ENCODE peak calls at places on chromosomes 6 and 20, in four cellular contexts. One of them, this sample, is unnamed.

GRCh38 chr6:91099501-91099900 is 512.6 kb upstream of the MAP3K7 start:
- DNase-seq in stromal cell of bone marrow: no peak
- DNase-seq in GDM1: no peak
- DNase-seq in stimulated activated CD8-positive, alpha-beta memory T cell treated with anti-CD3 and anti-CD28 coated beads, Interleukin-4, amount 100 ng/mL, for 24 hours: no peak
- DNase-seq in this sample: no peak

GRCh38 chr6:10449751-10450150 is 34.9 kb upstream of the TFAP2A start:
- DNase-seq in stromal cell of bone marrow: no peak
- DNase-seq in GDM1: no peak
- DNase-seq in stimulated activated CD8-positive, alpha-beta memory T cell treated with anti-CD3 and anti-CD28 coated beads, Interleukin-4, amount 100 ng/mL, for 24 hours: no peak
- DNase-seq in this sample: no peak

GRCh38 chr6:34520645-34521462 is 35.3 kb downstream of the SPDEF start:
- DNase-seq in stromal cell of bone marrow: no peak
- DNase-seq in GDM1: no peak
- DNase-seq in stimulated activated CD8-positive, alpha-beta memory T cell treated with anti-CD3 and anti-CD28 coated beads, Interleukin-4, amount 100 ng/mL, for 24 hours: no peak
- DNase-seq in this sample: no peak

GRCh38 chr6:169542491-169542890 is 159.3 kb downstream of the WDR27 start:
- DNase-seq in stromal cell of bone marrow: no peak
- DNase-seq in GDM1: no peak
- DNase-seq in stimulated activated CD8-positive, alpha-beta memory T cell treated with anti-CD3 and anti-CD28 coated beads, Interleukin-4, amount 100 ng/mL, for 24 hours: no peak
- DNase-seq in this sample: no peak

GRCh38 chr6:87397656-87398055 is 10.1 kb upstream of the CFAP206 start:
- DNase-seq in stromal cell of bone marrow: no peak
- DNase-seq in GDM1: no peak
- DNase-seq in stimulated activated CD8-positive, alpha-beta memory T cell treated with anti-CD3 and anti-CD28 coated beads, Interleukin-4, amount 100 ng/mL, for 24 hours: no peak
- DNase-seq in this sample: peak; percentile 14

GRCh38 chr6:37618916-37619605 is 78.6 kb downstream of the MDGA1 start:
- DNase-seq in stromal cell of bone marrow: no peak
- DNase-seq in GDM1: no peak
- DNase-seq in stimulated activated CD8-positive, alpha-beta memory T cell treated with anti-CD3 and anti-CD28 coated beads, Interleukin-4, amount 100 ng/mL, for 24 hours: peak; percentile 9
- DNase-seq in this sample: no peak

GRCh38 chr20:48339986-48340884 is 487.6 kb downstream of the PREX1 start:
- DNase-seq in stromal cell of bone marrow: no peak
- DNase-seq in GDM1: no peak
- DNase-seq in stimulated activated CD8-positive, alpha-beta memory T cell treated with anti-CD3 and anti-CD28 coated beads, Interleukin-4, amount 100 ng/mL, for 24 hours: no peak
- DNase-seq in this sample: no peak

GRCh38 chr20:50127587-50128519 is 14.9 kb upstream of the UBE2V1 start:
- DNase-seq in stromal cell of bone marrow: no peak
- DNase-seq in GDM1: no peak
- DNase-seq in stimulated activated CD8-positive, alpha-beta memory T cell treated with anti-CD3 and anti-CD28 coated beads, Interleukin-4, amount 100 ng/mL, for 24 hours: no peak
- DNase-seq in this sample: no peak

GRCh38 chr6:2752477-2753115 is 1.9 kb upstream of the MYLK4 start:
- DNase-seq in stromal cell of bone marrow: no peak
- DNase-seq in GDM1: no peak
- DNase-seq in stimulated activated CD8-positive, alpha-beta memory T cell treated with anti-CD3 and anti-CD28 coated beads, Interleukin-4, amount 100 ng/mL, for 24 hours: no peak
- DNase-seq in this sample: no peak

GRCh38 chr6:119544325-119545150 is 195.0 kb upstream of the MAN1A1 start:
- DNase-seq in stromal cell of bone marrow: no peak
- DNase-seq in GDM1: no peak
- DNase-seq in stimulated activated CD8-positive, alpha-beta memory T cell treated with anti-CD3 and anti-CD28 coated beads, Interleukin-4, amount 100 ng/mL, for 24 hours: no peak
- DNase-seq in this sample: no peak

GRCh38 chr6:139695361-139695760 is 320.9 kb upstream of the CITED2 start:
- DNase-seq in stromal cell of bone marrow: no peak
- DNase-seq in GDM1: no peak
- DNase-seq in stimulated activated CD8-positive, alpha-beta memory T cell treated with anti-CD3 and anti-CD28 coated beads, Interleukin-4, amount 100 ng/mL, for 24 hours: no peak
- DNase-seq in this sample: no peak

GRCh38 chr6:34695729-34696188 is 808 bp downstream of the ILRUN start:
- DNase-seq in stromal cell of bone marrow: no peak
- DNase-seq in GDM1: no peak
- DNase-seq in stimulated activated CD8-positive, alpha-beta memory T cell treated with anti-CD3 and anti-CD28 coated beads, Interleukin-4, amount 100 ng/mL, for 24 hours: no peak
- DNase-seq in this sample: peak; percentile 26

GRCh38 chr6:34359438-34360158 is 32.9 kb downstream of the NUDT3 start:
- DNase-seq in stromal cell of bone marrow: no peak
- DNase-seq in GDM1: no peak
- DNase-seq in stimulated activated CD8-positive, alpha-beta memory T cell treated with anti-CD3 and anti-CD28 coated beads, Interleukin-4, amount 100 ng/mL, for 24 hours: no peak
- DNase-seq in this sample: no peak

GRCh38 chr6:90790696-90791095 is 203.8 kb upstream of the MAP3K7 start:
- DNase-seq in stromal cell of bone marrow: peak; percentile 68
- DNase-seq in GDM1: no peak
- DNase-seq in stimulated activated CD8-positive, alpha-beta memory T cell treated with anti-CD3 and anti-CD28 coated beads, Interleukin-4, amount 100 ng/mL, for 24 hours: no peak
- DNase-seq in this sample: no peak

GRCh38 chr20:1945660-1946059 is 48.2 kb downstream of the PDYN start:
- DNase-seq in stromal cell of bone marrow: no peak
- DNase-seq in GDM1: no peak
- DNase-seq in stimulated activated CD8-positive, alpha-beta memory T cell treated with anti-CD3 and anti-CD28 coated beads, Interleukin-4, amount 100 ng/mL, for 24 hours: no peak
- DNase-seq in this sample: no peak

GRCh38 chr6:155530219-155530834 is 74.7 kb upstream of the NOX3 start:
- DNase-seq in stromal cell of bone marrow: peak; percentile 59
- DNase-seq in GDM1: peak; percentile 1
- DNase-seq in stimulated activated CD8-positive, alpha-beta memory T cell treated with anti-CD3 and anti-CD28 coated beads, Interleukin-4, amount 100 ng/mL, for 24 hours: no peak
- DNase-seq in this sample: peak; percentile 44

GRCh38 chr6:134436281-134436815 is 118.4 kb upstream of the SGK1 start:
- DNase-seq in stromal cell of bone marrow: peak; percentile 98
- DNase-seq in GDM1: no peak
- DNase-seq in stimulated activated CD8-positive, alpha-beta memory T cell treated with anti-CD3 and anti-CD28 coated beads, Interleukin-4, amount 100 ng/mL, for 24 hours: peak; percentile 44
- DNase-seq in this sample: no peak